ENCODE peak calls at places on chromosome 7, in six cellular contexts. Y is lower lobe of right lung; I is spleen; B is CD4-positive, CD25-positive, alpha-beta regulatory T cell; W is transverse colon; U is trophoblast cell. K is an unnamed sample. For H3K36me3 and H3K27me3, the result is how much of the 10 kb centered on the place peaks cover.

GRCh38 chr7:139081584-139081983 is 27.9 kb downstream of the ZC3HAV1 start:
- DNase-seq in Y (no peak), I (no peak), B (no peak), W (no peak), U (no peak), K (no peak)

GRCh38 chr7:74032191-74032490 is 4.2 kb downstream of the ELN start:
- DNase-seq in Y (no peak), I (no peak), B (no peak), W (no peak), U (no peak), K (peak)

GRCh38 chr7:71937840-71938371 is 474.2 kb downstream of the CALN1 start:
- DNase-seq in Y (no peak), I (no peak), B (no peak), W (no peak), U (no peak), K (no peak)

GRCh38 chr7:47448971-47449370 is 132.9 kb downstream of the TNS3 start:
- DNase-seq in Y (no peak), I (no peak), B (no peak), W (no peak), U (no peak), K (no peak)

GRCh38 chr7:39987641-39988347 is 37.7 kb downstream of the CDK13 start:
- DNase-seq in Y (no peak), I (no peak), B (peak), W (no peak), U (peak), K (no peak)

GRCh38 chr7:128842674-128843641 is 12.8 kb downstream of the FLNC start:
- DNase-seq in Y (peak), I (no peak), B (no peak), W (no peak), U (peak), K (no peak)

GRCh38 chr7:128108641-128109423 is 77.6 kb upstream of the LRRC4 start:
- DNase-seq in Y (no peak), I (peak), B (peak), W (no peak), U (no peak), K (no peak)

GRCh38 chr7:96075510-96076349 is 246.2 kb downstream of the SLC25A13 start:
- DNase-seq in Y (peak), I (peak), B (peak), W (peak), U (peak), K (peak)

GRCh38 chr7:94050046-94050445 is 45.9 kb upstream of the BET1 start:
- DNase-seq in Y (peak), I (peak), B (no peak), W (peak), U (no peak), K (no peak)

GRCh38 chr7:135253851-135254815 is 20.5 kb downstream of the STRA8 start:
- DNase-seq in Y (peak), I (peak), B (no peak), W (peak), U (peak), K (peak)

GRCh38 chr7:107354639-107355038 is 115.2 kb upstream of the GPR22 start:
- DNase-seq in Y (no peak), I (no peak), B (no peak), W (no peak), U (no peak), K (no peak)

GRCh38 chr7:30977896-30978564 is 14.3 kb downstream of the GHRHR start:
- DNase-seq in Y (no peak), I (no peak), B (peak), W (peak), U (peak), K (no peak)

GRCh38 chr7:82234457-82235049 is 209.0 kb downstream of the CACNA2D1 start:
- DNase-seq in Y (no peak), I (no peak), B (peak), W (no peak), U (peak), K (no peak)

GRCh38 chr7:80659120-80660055 is 20.9 kb downstream of the CD36 start:
- DNase-seq in Y (no peak), I (no peak), B (peak), W (no peak), U (peak), K (no peak)

GRCh38 chr7:151082151-151083070 is 882 bp downstream of the TMUB1 start:
- DNase-seq in Y (no peak), I (peak), B (no peak), W (no peak), U (no peak), K (no peak)

GRCh38 chr7:29207469-29207868 is 12.9 kb downstream of the CHN2 start:
- DNase-seq in Y (no peak), I (no peak), B (no peak), W (no peak), U (no peak), K (no peak)

GRCh38 chr7:128783143-128783799 is 7.7 kb upstream of the OPN1SW start:
- DNase-seq in Y (no peak), I (no peak), B (no peak), W (peak), U (peak), K (peak)

GRCh38 chr7:55255501-55256445 is 109.4 kb upstream of the LANCL2 start:
- DNase-seq in Y (peak), I (peak), B (peak), W (peak), U (peak), K (peak)

GRCh38 chr7:133117432-133117831 is 35.5 kb upstream of the CHCHD3 start:
- DNase-seq in Y (no peak), I (no peak), B (no peak), W (no peak), U (no peak), K (no peak)

GRCh38 chr7:127738859-127739258 is 86.9 kb downstream of the SND1 start:
- DNase-seq in Y (no peak), I (no peak), B (no peak), W (no peak), U (no peak), K (no peak)

GRCh38 chr7:100547872-100548271 is 8.9 kb downstream of the AGFG2 start:
- DNase-seq in Y (no peak), I (no peak), B (no peak), W (no peak), U (no peak), K (no peak)

GRCh38 chr7:158560386-158560785 is 27.2 kb downstream of the PTPRN2 start:
- DNase-seq in Y (no peak), I (no peak), B (no peak), W (no peak), U (no peak), K (no peak)

GRCh38 chr7:6637544-6638229 is 569 bp downstream of the ZNF316 start:
- DNase-seq in Y (peak), I (peak), B (peak), W (peak), U (peak), K (peak)

GRCh38 chr7:1952169-1952760 is 280.5 kb downstream of the MAD1L1 start:
- DNase-seq in Y (peak), I (peak), B (no peak), W (no peak), U (no peak), K (no peak)

GRCh38 chr7:23462846-23463245 is 7.4 kb downstream of the IGF2BP3 start:
- DNase-seq in Y (no peak), I (no peak), B (peak), W (no peak), U (peak), K (no peak)

GRCh38 chr7:77416621-77417371 is 647 bp upstream of the GSAP start:
- DNase-seq in Y (no peak), I (no peak), B (no peak), W (no peak), U (no peak), K (no peak)

GRCh38 chr7:77413128-77413527 is 3.0 kb downstream of the GSAP start:
- DNase-seq in Y (no peak), I (no peak), B (no peak), W (no peak), U (no peak), K (no peak)

GRCh38 chr7:77415474-77415821 is 701 bp downstream of the GSAP start:
- DNase-seq in Y (peak), I (peak), B (peak), W (peak), U (peak), K (no peak)

GRCh38 chr7:77415822-77416620 is at the start of gene GSAP:
- DNase-seq in Y (peak), I (peak), B (peak), W (peak), U (peak), K (peak)

GRCh38 chr7:77413861-77414424 is 2.2 kb downstream of the GSAP start:
- DNase-seq in Y (no peak), I (no peak), B (no peak), W (no peak), U (no peak), K (no peak)
- H3K4me3 ChIP-seq in Y (peak), I (peak), B (no peak), W (no peak), U (no peak), K (no peak)

GRCh38 chr7:122055072-122055471 is 89.0 kb downstream of the AASS start:
- DNase-seq in Y (no peak), I (no peak), B (no peak), W (no peak), U (no peak), K (no peak)
- H3K36me3 ChIP-seq in Y (under half), I (under half), B (under half), W (under half), U (under half), K (under half)

GRCh38 chr7:104794589-104794988 is 219.4 kb upstream of the KMT2E start:
- DNase-seq in Y (no peak), I (no peak), B (no peak), W (no peak), U (no peak), K (no peak)
- H3K27me3 ChIP-seq in Y (under half), I (under half), B (under half), W (under half), U (under half), K (under half)

GRCh38 chr7:103547451-103548284 is 101.7 kb upstream of the SLC26A5 start:
- DNase-seq in Y (no peak), I (no peak), B (no peak), W (no peak), U (no peak), K (peak)
- H3K4me3 ChIP-seq in Y (no peak), I (no peak), B (no peak), W (no peak), U (no peak), K (no peak)